ENCODE peak calls at places on chromosomes 13 and 19, in eight cellular contexts. Z is activated T-cell treated with anti-CD3 and anti-CD28 coated beads for 48 hours; L is activated CD4-positive, alpha-beta memory T cell treated with anti-CD3 and anti-CD28 coated beads, Interleukin-2, amount 10 ng/mL, durations not matched to agents 7 days and 5 days; B is GM23338; P is stimulated activated CD4-positive, alpha-beta T cell treated with anti-CD3 and anti-CD28 coated beads, Interleukin-2, amount 100 ng/mL, for 48 hours; T is B cell; A is neural crest cell; I is spleen. G is an unnamed sample.
A peak's percentile ranks its signal among the peaks of the same experiment; 100 is the strongest.

GRCh38 chr13:100096526-100096925 is 7.6 kb downstream of the PCCA start:
- DNase-seq in P (no peak), A (no peak), Z (no peak), B (no peak), I (no peak), T (no peak), L (no peak), G (no peak)

GRCh38 chr13:46660408-46660807 is 107.4 kb downstream of the LRCH1 start:
- DNase-seq in Z (no peak), P (no peak), I (no peak), A (no peak), T (no peak), B (no peak), L (no peak), G (no peak)

GRCh38 chr13:36801035-36801434 is 18.0 kb upstream of the RFXAP start:
- DNase-seq in B (no peak), L (no peak), P (no peak), A (no peak), Z (no peak), I (no peak), T (no peak), G (no peak)

GRCh38 chr19:46303702-46304397 is 7.0 kb downstream of the HIF3A start:
- DNase-seq in P (peak; percentile 2), I (peak; percentile 75), A (peak; percentile 64), Z (no peak), L (no peak), B (peak; percentile 100), T (no peak), G (peak; percentile 82)

GRCh38 chr19:35264281-35265125 is 4.3 kb upstream of the USF2 start:
- DNase-seq in I (peak; percentile 53), T (peak; percentile 38), P (no peak), Z (no peak), B (no peak), A (no peak), L (no peak), G (no peak)

GRCh38 chr19:42189133-42189532 is 28.3 kb downstream of the DEDD2 start:
- DNase-seq in Z (no peak), B (no peak), I (no peak), T (no peak), L (no peak), A (no peak), P (no peak), G (no peak)

GRCh38 chr13:24127116-24127631 is 33.3 kb upstream of the SPATA13 start:
- DNase-seq in B (no peak), A (no peak), L (peak; percentile 44), Z (peak; percentile 11), P (no peak), I (no peak), T (no peak), G (no peak)

GRCh38 chr19:1658446-1659433 is 6.3 kb upstream of the TCF3 start:
- DNase-seq in L (no peak), I (no peak), B (no peak), P (no peak), Z (no peak), A (no peak), T (no peak), G (peak; percentile 22)

GRCh38 chr13:102800145-102801041 is 1.5 kb downstream of the BIVM start:
- DNase-seq in L (peak; percentile 89), P (peak; percentile 82), I (peak; percentile 95), Z (peak; percentile 84), A (peak; percentile 80), T (peak; percentile 84), B (peak; percentile 85), G (peak; percentile 94)

GRCh38 chr19:17021328-17021727 is 5.3 kb downstream of the CPAMD8 start:
- DNase-seq in Z (no peak), B (no peak), L (no peak), T (no peak), I (no peak), P (no peak), A (no peak), G (no peak)

GRCh38 chr13:44052843-44053607 is 173.3 kb downstream of the LACC1 start:
- DNase-seq in L (no peak), T (no peak), I (no peak), B (peak; percentile 60), P (no peak), Z (no peak), A (no peak), G (peak; percentile 18)

GRCh38 chr19:10580979-10581631 is 6.0 kb downstream of the AP1M2 start:
- DNase-seq in I (peak; percentile 95), A (peak; percentile 93), P (peak; percentile 89), T (peak; percentile 90), B (peak; percentile 100), Z (peak; percentile 81), L (peak; percentile 93), G (peak; percentile 89)

GRCh38 chr19:47274891-47275865 is 493 bp downstream of the INAFM1 start:
- DNase-seq in A (peak; percentile 37), L (no peak), T (no peak), P (no peak), Z (no peak), I (peak; percentile 95), B (peak; percentile 62), G (peak; percentile 68)

GRCh38 chr13:51758691-51759090 is 45.3 kb downstream of the DHRS12 start:
- DNase-seq in L (no peak), B (no peak), Z (no peak), A (no peak), T (no peak), P (no peak), I (no peak), G (no peak)

GRCh38 chr19:51751655-51752054 is at the start of gene FPR1:
- DNase-seq in Z (no peak), T (no peak), P (no peak), A (no peak), I (no peak), L (no peak), B (no peak), G (no peak)